ENCODE peak calls at places on chromosomes 2 and 18, in four cellular contexts. One of them, this sample, is unnamed.

GRCh38 chr2:238290079-238290478 is 1.7 kb upstream of the PER2 start:
- DNase-seq in D341Med: no peak
- DNase-seq in lower lobe of right lung: peak
- DNase-seq in RWPE1: peak
- DNase-seq in this sample: no peak

GRCh38 chr2:218217366-218218309 is 649 bp downstream of the ARPC2 start:
- DNase-seq in RWPE1: peak
- DNase-seq in D341Med: peak
- DNase-seq in lower lobe of right lung: peak
- DNase-seq in this sample: peak

GRCh38 chr2:195818521-195818920 is 161.5 kb downstream of the SLC39A10 start:
- DNase-seq in D341Med: no peak
- DNase-seq in lower lobe of right lung: no peak
- DNase-seq in RWPE1: no peak
- DNase-seq in this sample: no peak

GRCh38 chr2:88903744-88904353 is 212.4 kb downstream of the RPIA start:
- DNase-seq in lower lobe of right lung: no peak
- DNase-seq in RWPE1: peak
- DNase-seq in D341Med: peak
- DNase-seq in this sample: peak

GRCh38 chr2:131635576-131635975 is 107.9 kb downstream of the CCDC74A start:
- DNase-seq in lower lobe of right lung: peak
- DNase-seq in D341Med: no peak
- DNase-seq in RWPE1: no peak
- DNase-seq in this sample: no peak

GRCh38 chr2:234331566-234331965 is 165.3 kb downstream of the ARL4C start:
- DNase-seq in D341Med: no peak
- DNase-seq in RWPE1: no peak
- DNase-seq in lower lobe of right lung: no peak
- DNase-seq in this sample: no peak

GRCh38 chr2:101387151-101387807 is at the start of gene CREG2:
- DNase-seq in lower lobe of right lung: peak
- DNase-seq in D341Med: peak
- DNase-seq in RWPE1: peak
- DNase-seq in this sample: no peak

GRCh38 chr2:7825591-7826312 is 856.1 kb upstream of the ID2 start:
- DNase-seq in RWPE1: peak
- DNase-seq in lower lobe of right lung: no peak
- DNase-seq in D341Med: no peak
- DNase-seq in this sample: no peak

GRCh38 chr2:204795156-204795555 is 249.9 kb downstream of the PARD3B start:
- DNase-seq in RWPE1: no peak
- DNase-seq in D341Med: no peak
- DNase-seq in lower lobe of right lung: no peak
- DNase-seq in this sample: no peak

GRCh38 chr18:9719421-9719981 is 11.4 kb downstream of the RAB31 start:
- DNase-seq in lower lobe of right lung: no peak
- DNase-seq in RWPE1: peak
- DNase-seq in D341Med: no peak
- DNase-seq in this sample: no peak

GRCh38 chr2:216721141-216721540 is 25.8 kb upstream of the IGFBP5 start:
- DNase-seq in RWPE1: no peak
- DNase-seq in lower lobe of right lung: no peak
- DNase-seq in D341Med: no peak
- DNase-seq in this sample: no peak

GRCh38 chr2:98598781-98599428 is 9.4 kb downstream of the COA5 start:
- DNase-seq in D341Med: no peak
- DNase-seq in lower lobe of right lung: no peak
- DNase-seq in RWPE1: no peak
- DNase-seq in this sample: no peak

GRCh38 chr18:2657788-2658458 is 2.4 kb downstream of the SMCHD1 start:
- DNase-seq in lower lobe of right lung: no peak
- DNase-seq in RWPE1: peak
- DNase-seq in D341Med: no peak
- DNase-seq in this sample: no peak

GRCh38 chr2:219090436-219090835 is 29.7 kb upstream of the IHH start:
- DNase-seq in D341Med: no peak
- DNase-seq in RWPE1: no peak
- DNase-seq in lower lobe of right lung: no peak
- DNase-seq in this sample: no peak

GRCh38 chr2:9982248-9982647 is 30.8 kb downstream of the GRHL1 start:
- DNase-seq in lower lobe of right lung: no peak
- DNase-seq in D341Med: no peak
- DNase-seq in RWPE1: no peak
- DNase-seq in this sample: peak

GRCh38 chr2:67437132-67437531 is 40.0 kb downstream of the ETAA1 start:
- DNase-seq in lower lobe of right lung: no peak
- DNase-seq in RWPE1: peak
- DNase-seq in D341Med: no peak
- DNase-seq in this sample: no peak

GRCh38 chr18:54828290-54828871 is at the start of gene RAB27B:
- DNase-seq in RWPE1: peak
- DNase-seq in D341Med: peak
- DNase-seq in lower lobe of right lung: peak
- DNase-seq in this sample: peak

GRCh38 chr2:207338220-207338607 is 172.5 kb upstream of the KLF7 start:
- DNase-seq in lower lobe of right lung: no peak
- DNase-seq in RWPE1: no peak
- DNase-seq in D341Med: no peak
- DNase-seq in this sample: no peak

GRCh38 chr18:22277758-22278157 is 108.4 kb downstream of the GATA6 start:
- DNase-seq in lower lobe of right lung: no peak
- DNase-seq in D341Med: no peak
- DNase-seq in RWPE1: no peak
- DNase-seq in this sample: no peak

GRCh38 chr18:33583901-33584300 is 5.9 kb downstream of the ASXL3 start:
- DNase-seq in D341Med: no peak
- DNase-seq in lower lobe of right lung: no peak
- DNase-seq in RWPE1: no peak
- DNase-seq in this sample: no peak

GRCh38 chr2:237865623-237866041 is 6.2 kb downstream of the RAMP1 start:
- DNase-seq in RWPE1: no peak
- DNase-seq in lower lobe of right lung: no peak
- DNase-seq in D341Med: peak
- DNase-seq in this sample: no peak

GRCh38 chr2:152578573-152578972 is 138.7 kb downstream of the PRPF40A start:
- DNase-seq in D341Med: no peak
- DNase-seq in RWPE1: no peak
- DNase-seq in lower lobe of right lung: no peak
- DNase-seq in this sample: no peak

GRCh38 chr18:74869904-74870863 is 272.5 kb downstream of the ZNF407 start:
- DNase-seq in lower lobe of right lung: no peak
- DNase-seq in RWPE1: no peak
- DNase-seq in D341Med: no peak
- DNase-seq in this sample: no peak

This sample was measured in G401.